ENCODE peak calls at places on chromosomes 6 and 20, in five cellular contexts. C is CD8-positive, alpha-beta T cell; X is AG10803; T is T1000; D is germinal center. Q is an unnamed sample.

GRCh38 chr6:131807321-131807643 is 538 bp upstream of the ENPP1 start:
- DNase-seq in C (no peak), X (no peak), T (no peak), D (no peak), Q (no peak)

GRCh38 chr20:5797843-5798462 is 47.8 kb downstream of the SHLD1 start:
- DNase-seq in C (no peak), X (no peak), T (no peak), D (peak), Q (no peak)

GRCh38 chr6:111922454-111923297 is 49.4 kb upstream of the FYN start:
- DNase-seq in C (no peak), X (peak), T (no peak), D (no peak), Q (no peak)

GRCh38 chr20:58482416-58482815 is 32.8 kb downstream of the APCDD1L start:
- DNase-seq in C (no peak), X (peak), T (no peak), D (no peak), Q (no peak)

GRCh38 chr20:41287327-41287726 is 30.2 kb downstream of the ZHX3 start:
- DNase-seq in C (no peak), X (peak), T (peak), D (no peak), Q (peak)

GRCh38 chr20:51402201-51402600 is 140.3 kb downstream of the NFATC2 start:
- DNase-seq in C (peak), X (peak), T (no peak), D (peak), Q (no peak)

GRCh38 chr6:31908791-31909190 is 6.9 kb upstream of the ZBTB12 start:
- DNase-seq in C (no peak), X (peak), T (no peak), D (no peak), Q (no peak)

GRCh38 chr6:45009547-45009946 is 318.6 kb upstream of the RUNX2 start:
- DNase-seq in C (no peak), X (no peak), T (no peak), D (no peak), Q (no peak)

GRCh38 chr6:122365775-122366403 is 33.6 kb upstream of the HSF2 start:
- DNase-seq in C (no peak), X (no peak), T (no peak), D (no peak), Q (no peak)

GRCh38 chr6:146339716-146340115 is 203.9 kb upstream of the RAB32 start:
- DNase-seq in C (no peak), X (peak), T (no peak), D (no peak), Q (no peak)